ENCODE peak calls at places on chromosomes 11 and 22, in six cellular contexts. F is spleen, A is thoracic aorta, E is fibroblast of pulmonary artery, D is BJ, H is cardiac fibroblast. X is an unnamed sample.

GRCh38 chr22:29626497-29627195 is 23.2 kb downstream of the NF2 start:
- DNase-seq in F (no peak), A (no peak), E (peak; percentile 92), D (peak; percentile 80), H (peak; percentile 96), X (peak; percentile 72)

GRCh38 chr11:16086229-16086628 is 270.1 kb downstream of the SOX6 start:
- DNase-seq in F (no peak), A (no peak), E (no peak), D (no peak), H (no peak), X (no peak)

GRCh38 chr11:14460147-14460546 is 39.5 kb downstream of the COPB1 start:
- DNase-seq in F (no peak), A (no peak), E (no peak), D (no peak), H (no peak), X (no peak)

GRCh38 chr22:17918840-17919239 is 105.5 kb downstream of the MICAL3 start:
- DNase-seq in F (no peak), A (no peak), E (no peak), D (peak; percentile 41), H (no peak), X (no peak)

GRCh38 chr22:47629273-47629711 is 866.8 kb downstream of the TBC1D22A start:
- DNase-seq in F (no peak), A (no peak), E (no peak), D (no peak), H (no peak), X (no peak)

GRCh38 chr11:2798951-2799761 is 86.4 kb downstream of the CDKN1C start:
- DNase-seq in F (peak; percentile 29), A (no peak), E (no peak), D (no peak), H (no peak), X (no peak)

GRCh38 chr11:70159612-70160570 is 43.2 kb upstream of the FADD start:
- DNase-seq in F (no peak), A (peak; percentile 68), E (peak; percentile 8), D (peak; percentile 4), H (no peak), X (no peak)

GRCh38 chr22:38882480-38882879 is 10.5 kb upstream of the CBX6 start:
- DNase-seq in F (no peak), A (peak; percentile 54), E (peak; percentile 58), D (no peak), H (no peak), X (no peak)

GRCh38 chr11:3056296-3057068 is 741 bp downstream of the CARS1 start:
- DNase-seq in F (no peak), A (no peak), E (no peak), D (no peak), H (no peak), X (no peak)

GRCh38 chr11:130261546-130261945 is 53.2 kb downstream of the ZBTB44 start:
- DNase-seq in F (no peak), A (no peak), E (no peak), D (no peak), H (no peak), X (no peak)

GRCh38 chr11:130301002-130301401 is 13.7 kb downstream of the ZBTB44 start:
- DNase-seq in F (no peak), A (no peak), E (no peak), D (no peak), H (no peak), X (no peak)

GRCh38 chr11:36292311-36292722 is 3.1 kb upstream of the COMMD9 start:
- DNase-seq in F (no peak), A (no peak), E (peak; percentile 68), D (no peak), H (peak; percentile 73), X (no peak)
- TF ChIP-seq CTCF in F (peak; percentile 80), A (peak; percentile 23), E (peak; percentile 46), D (peak; percentile 45), H (peak; percentile 39), X (peak; percentile 62)

DNA sequence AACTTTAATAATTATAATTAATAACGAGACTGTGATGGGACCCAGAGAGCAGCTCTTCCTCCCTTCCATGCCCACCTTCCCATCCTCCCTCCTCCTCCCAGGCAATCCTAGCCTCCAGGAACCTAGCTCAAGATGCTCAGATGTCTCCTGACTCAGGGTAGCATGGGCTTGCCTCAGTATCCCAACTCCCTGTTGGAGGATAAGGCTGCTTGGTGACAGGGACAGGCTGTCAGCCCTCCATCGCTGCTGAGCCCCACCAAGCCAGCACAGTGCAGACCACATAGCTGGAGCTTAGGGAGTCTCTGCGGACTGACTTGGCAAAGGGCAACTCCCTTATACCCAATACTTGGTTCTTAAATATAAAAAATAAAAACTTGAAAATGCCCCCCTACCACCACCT is 11.5 kb downstream of the MYH9 start:
- DNase-seq in F (no peak), A (no peak), E (no peak), D (no peak), H (no peak), X (no peak)
- TF ChIP-seq CTCF in F (no peak), A (no peak), E (no peak), D (no peak), H (no peak), X (no peak)

GRCh38 chr11:8533332-8533731 is 60.7 kb downstream of the STK33 start:
- DNase-seq in F (no peak), A (no peak), E (no peak), D (no peak), H (no peak), X (peak; percentile 3)
- TF ChIP-seq CTCF in F (no peak), A (no peak), E (no peak), D (no peak), H (no peak), X (peak; percentile 40)

GRCh38 chr22:50605349-50606074 is 4.9 kb downstream of the MAPK8IP2 start:
- DNase-seq in F (peak; percentile 39), A (no peak), E (no peak), D (no peak), H (no peak), X (no peak)

GRCh38 chr22:50607366-50608020 is 6.9 kb downstream of the MAPK8IP2 start:
- DNase-seq in F (no peak), A (no peak), E (no peak), D (no peak), H (no peak), X (no peak)

GRCh38 chr22:50604623-50605348 is 4.2 kb downstream of the MAPK8IP2 start:
- DNase-seq in F (peak; percentile 65), A (no peak), E (no peak), D (no peak), H (no peak), X (no peak)

GRCh38 chr22:50606561-50607365 is 6.2 kb downstream of the MAPK8IP2 start:
- DNase-seq in F (peak; percentile 54), A (no peak), E (no peak), D (no peak), H (no peak), X (no peak)

DNA sequence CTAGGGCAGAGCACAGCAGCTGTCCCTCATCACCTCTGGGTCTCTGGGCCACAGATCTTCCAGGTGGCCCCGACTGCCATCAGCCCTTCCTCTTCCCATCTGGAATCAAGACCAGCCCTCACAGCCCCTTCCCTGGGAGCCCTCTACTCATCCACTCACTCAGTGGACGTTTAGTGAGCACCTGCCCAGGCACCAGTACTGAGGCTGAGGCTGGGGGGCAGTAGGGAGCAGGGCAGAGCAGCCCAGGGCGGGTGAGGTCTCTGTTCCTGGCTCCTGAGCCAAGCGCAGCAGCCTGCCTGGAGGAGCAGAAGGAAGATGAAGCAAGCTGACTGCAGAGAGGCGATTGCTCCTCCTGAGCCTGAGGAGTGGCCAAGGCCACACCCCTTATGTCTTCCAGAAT is 5.5 kb downstream of the MAPK8IP2 start:
- DNase-seq in F (no peak), A (no peak), E (no peak), D (no peak), H (no peak), X (no peak)
- TF ChIP-seq CTCF in F (no peak), A (no peak), E (no peak), D (peak; percentile 9), H (no peak), X (no peak)

DNA sequence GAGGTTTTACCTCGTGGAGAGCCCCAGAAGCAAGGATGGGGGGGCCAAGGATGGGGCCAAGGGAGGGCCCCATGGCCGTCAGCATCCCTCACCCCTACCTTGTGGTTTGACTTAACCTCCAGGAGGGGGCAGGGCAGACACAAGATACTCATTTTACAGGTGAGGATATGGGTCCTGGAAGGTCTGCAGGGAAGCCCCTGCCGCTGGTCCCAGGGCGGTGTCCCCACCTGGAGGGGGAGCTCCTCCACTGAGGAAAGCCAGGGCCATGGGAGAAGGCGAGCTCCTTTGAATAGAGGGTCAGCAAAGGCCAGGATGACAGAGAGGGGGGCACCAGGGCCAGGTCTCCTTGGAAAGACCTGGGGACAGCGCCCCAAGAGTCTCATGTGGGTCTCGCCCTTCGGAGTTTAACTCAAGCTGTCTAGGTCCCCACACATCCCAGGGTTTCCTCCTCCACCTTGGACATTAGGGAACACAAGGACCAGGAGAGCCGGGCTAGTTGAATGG is 5.9 kb upstream of the ADORA2A start:
- DNase-seq in F (no peak), A (no peak), E (no peak), D (no peak), H (no peak), X (no peak)
- TF ChIP-seq CTCF in F (peak; percentile 28), A (no peak), E (no peak), D (peak; percentile 17), H (no peak), X (peak; percentile 40)

DNA sequence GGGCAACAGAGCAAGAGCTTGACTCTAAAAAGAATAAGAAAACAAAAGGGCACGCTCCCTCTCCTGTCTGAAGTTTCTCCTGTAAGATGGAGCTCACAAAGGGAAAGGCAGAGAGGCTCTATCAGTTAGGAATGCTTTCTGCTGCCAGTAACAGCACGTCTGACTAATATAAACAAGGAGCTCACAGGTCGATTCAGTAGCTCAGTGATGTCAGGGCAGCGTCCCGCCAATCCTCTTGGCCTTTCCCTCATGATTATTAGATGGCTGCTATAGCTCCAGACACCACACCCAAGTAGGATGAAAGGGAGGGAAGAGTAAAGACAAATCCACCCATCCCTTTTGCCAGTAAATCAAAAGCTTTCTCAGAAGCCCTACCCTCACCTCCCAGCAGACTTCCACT is 51.3 kb upstream of the HMGXB4 start:
- DNase-seq in F (no peak), A (no peak), E (peak; percentile 29), D (no peak), H (peak; percentile 43), X (no peak)
- TF ChIP-seq CTCF in F (no peak), A (no peak), E (no peak), D (no peak), H (no peak), X (no peak)

GRCh38 chr11:76856111-76856510 is 4.6 kb upstream of the ACER3 start:
- DNase-seq in F (no peak), A (no peak), E (peak; percentile 24), D (no peak), H (peak; percentile 29), X (no peak)

GRCh38 chr11:76857776-76858461 is 2.8 kb upstream of the ACER3 start:
- DNase-seq in F (no peak), A (no peak), E (no peak), D (no peak), H (no peak), X (no peak)

GRCh38 chr11:76859708-76860233 is 947 bp upstream of the ACER3 start:
- DNase-seq in F (no peak), A (no peak), E (no peak), D (no peak), H (no peak), X (no peak)

GRCh38 chr11:76854709-76855108 is 6.0 kb upstream of the ACER3 start:
- DNase-seq in F (no peak), A (no peak), E (no peak), D (no peak), H (no peak), X (no peak)

DNA sequence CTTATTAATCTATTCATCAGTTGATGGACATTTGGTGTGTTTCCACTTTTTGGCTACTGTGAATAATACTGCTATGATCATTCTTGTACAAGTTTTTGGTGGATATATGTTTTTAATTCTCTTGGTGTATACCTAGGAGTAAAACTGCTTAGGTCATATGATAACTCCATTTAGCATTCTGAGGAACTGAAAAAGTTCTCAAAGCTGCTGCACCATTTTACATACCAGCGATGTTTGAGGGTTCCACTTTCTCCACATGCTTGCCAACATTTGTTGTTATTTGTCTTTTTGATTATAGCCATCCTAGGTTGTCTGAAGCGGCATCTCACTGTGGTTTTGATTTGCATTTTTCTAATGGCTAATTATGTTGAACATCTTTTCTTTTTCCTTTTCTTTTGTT is 4.1 kb upstream of the ACER3 start:
- DNase-seq in F (no peak), A (no peak), E (no peak), D (no peak), H (no peak), X (no peak)
- TF ChIP-seq CTCF in F (no peak), A (no peak), E (no peak), D (no peak), H (no peak), X (no peak)

X was measured in epithelial cell of proximal tubule.